ENCODE peak calls at places on chromosome 6, in eight cellular contexts. Y is breast epithelium, F is lower lobe of right lung, B is psoas muscle, O is mucosa of descending colon, D is SK-N-SH, E is A673, G is mammary epithelial cell. V is an unnamed sample.
A peak's percentile ranks its signal among the peaks of the same experiment; 100 is the strongest.

GRCh38 chr6:104325341-104326172 is 534.2 kb downstream of the HACE1 start:
- DNase-seq in Y (no peak), F (no peak), B (no peak), O (no peak), D (peak; percentile 39), E (peak; percentile 69), G (peak; percentile 4), V (no peak)

GRCh38 chr6:141141870-141142269 is 990.9 kb upstream of the GJE1 start:
- DNase-seq in Y (no peak), F (no peak), B (no peak), O (no peak), D (no peak), E (no peak), G (no peak), V (no peak)

GRCh38 chr6:16623029-16623653 is 138.1 kb downstream of the ATXN1 start:
- DNase-seq in Y (no peak), F (no peak), B (no peak), O (no peak), D (no peak), E (no peak), G (no peak), V (no peak)

GRCh38 chr6:113651120-113651519 is 206.0 kb upstream of the MARCKS start:
- DNase-seq in Y (no peak), F (no peak), B (no peak), O (no peak), D (peak; percentile 16), E (no peak), G (no peak), V (no peak)

GRCh38 chr6:74551896-74552295 is 654.0 kb downstream of the COL12A1 start:
- DNase-seq in Y (no peak), F (no peak), B (no peak), O (no peak), D (no peak), E (no peak), G (no peak), V (no peak)

GRCh38 chr6:41430875-41431274 is 95.5 kb downstream of the NCR2 start:
- DNase-seq in Y (no peak), F (peak; percentile 6), B (peak; percentile 68), O (no peak), D (no peak), E (no peak), G (peak; percentile 72), V (peak; percentile 67)

GRCh38 chr6:131781717-131782116 is 26.1 kb upstream of the ENPP1 start:
- DNase-seq in Y (no peak), F (no peak), B (no peak), O (no peak), D (no peak), E (no peak), G (no peak), V (no peak)

GRCh38 chr6:134174790-134175531 is 122.5 kb upstream of the SLC2A12 start:
- DNase-seq in Y (peak; percentile 85), F (peak; percentile 96), B (peak; percentile 97), O (peak; percentile 95), D (peak; percentile 90), E (peak; percentile 93), G (peak; percentile 90), V (peak; percentile 75)

GRCh38 chr6:105798057-105798456 is 288.1 kb upstream of the PRDM1 start:
- DNase-seq in Y (no peak), F (no peak), B (no peak), O (no peak), D (no peak), E (peak; percentile 33), G (no peak), V (peak; percentile 63)

GRCh38 chr6:166456360-166457156 is 73.8 kb upstream of the MPC1 start:
- DNase-seq in Y (no peak), F (no peak), B (no peak), O (no peak), D (no peak), E (peak; percentile 43), G (no peak), V (peak; percentile 61)

GRCh38 chr6:579339-579738 is 77.6 kb downstream of the HUS1B start:
- DNase-seq in Y (no peak), F (no peak), B (no peak), O (no peak), D (peak; percentile 69), E (peak; percentile 45), G (no peak), V (no peak)

GRCh38 chr6:148972481-148972880 is 225.7 kb downstream of the UST start:
- DNase-seq in Y (peak; percentile 32), F (peak; percentile 55), B (peak; percentile 80), O (peak; percentile 85), D (no peak), E (peak; percentile 10), G (peak; percentile 64), V (no peak)

DNA sequence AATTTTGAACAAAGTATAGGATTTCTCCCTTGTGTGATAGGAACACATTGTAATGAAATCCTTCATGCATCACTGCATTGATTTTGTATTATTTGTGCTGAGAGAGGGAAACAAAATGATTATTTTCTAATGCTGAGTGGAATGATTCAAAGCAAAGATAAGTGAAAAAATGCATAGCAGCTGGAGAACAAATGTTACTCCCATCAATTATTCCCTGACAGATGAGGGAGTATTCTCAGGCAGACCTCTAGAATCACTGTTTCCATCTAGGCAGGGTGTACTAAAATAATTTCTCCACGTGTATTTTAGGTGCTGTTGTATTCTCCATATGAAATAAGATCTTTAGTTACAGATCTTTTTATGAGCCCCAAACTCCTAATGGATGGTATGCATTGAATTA is 39.4 kb downstream of the RNF217 start:
- DNase-seq in Y (no peak), F (no peak), B (no peak), O (no peak), D (no peak), E (peak; percentile 42), G (no peak), V (no peak)
- H3K4me3 ChIP-seq in Y (no peak overlapping the region), F (no peak overlapping the region), B (peak overlapping the region; percentile 54), O (no peak overlapping the region), D (no peak overlapping the region), E (peak overlapping the region; percentile 25), G (no peak overlapping the region), V (peak overlapping the region; percentile 52)

GRCh38 chr6:68874747-68875146 is 239.7 kb downstream of the ADGRB3 start:
- DNase-seq in Y (no peak), F (no peak), B (no peak), O (no peak), D (no peak), E (peak; percentile 61), G (no peak), V (no peak)

GRCh38 chr6:68873236-68873635 is 238.2 kb downstream of the ADGRB3 start:
- DNase-seq in Y (no peak), F (no peak), B (no peak), O (no peak), D (peak; percentile 69), E (no peak), G (no peak), V (no peak)

GRCh38 chr6:68880050-68880449 is 245.0 kb downstream of the ADGRB3 start:
- DNase-seq in Y (no peak), F (no peak), B (no peak), O (no peak), D (peak; percentile 61), E (peak; percentile 45), G (no peak), V (no peak)

GRCh38 chr6:68875403-68875802 is 240.3 kb downstream of the ADGRB3 start:
- DNase-seq in Y (no peak), F (no peak), B (no peak), O (no peak), D (no peak), E (no peak), G (no peak), V (no peak)

DNA sequence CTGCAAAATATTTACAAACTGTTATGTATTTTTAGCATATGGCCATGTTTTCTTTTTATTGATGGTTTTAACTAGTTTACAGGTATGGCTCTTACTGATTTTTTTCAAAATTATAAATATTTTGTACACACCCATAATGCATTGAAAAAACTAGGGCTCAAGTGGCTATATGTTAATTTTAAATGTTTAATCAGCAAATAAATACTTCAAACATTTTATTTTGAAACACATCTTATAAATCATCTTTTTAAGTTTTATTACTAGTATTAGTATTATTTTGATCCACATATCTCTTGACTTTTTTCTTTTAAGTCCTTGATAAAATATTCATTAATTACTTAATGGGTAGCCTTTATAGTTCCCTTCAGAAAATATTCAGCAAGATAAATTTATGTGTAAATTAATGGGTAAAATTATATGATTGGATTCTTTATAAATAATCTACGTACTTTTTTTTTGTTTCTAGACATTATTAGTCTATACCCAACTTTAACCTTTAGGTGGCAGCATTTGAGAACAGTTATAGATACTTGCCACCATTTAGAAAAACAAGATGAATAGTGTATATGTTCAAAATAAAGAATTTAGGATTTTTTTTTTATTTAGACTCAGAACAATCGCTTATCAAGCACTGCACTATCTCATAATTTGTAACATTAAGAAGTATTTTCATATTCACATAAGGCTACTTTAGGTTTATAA is 241.9 kb downstream of the ADGRB3 start:
- DNase-seq in Y (no peak), F (no peak), B (no peak), O (no peak), D (no peak), E (peak; percentile 61), G (no peak), V (no peak)
- TF ChIP-seq CTCF in Y (no peak), F (peak; percentile 38), B (peak; percentile 36), O (no peak), D (peak; percentile 73), E (peak; percentile 59), G (no peak), V (peak; percentile 34)

DNA sequence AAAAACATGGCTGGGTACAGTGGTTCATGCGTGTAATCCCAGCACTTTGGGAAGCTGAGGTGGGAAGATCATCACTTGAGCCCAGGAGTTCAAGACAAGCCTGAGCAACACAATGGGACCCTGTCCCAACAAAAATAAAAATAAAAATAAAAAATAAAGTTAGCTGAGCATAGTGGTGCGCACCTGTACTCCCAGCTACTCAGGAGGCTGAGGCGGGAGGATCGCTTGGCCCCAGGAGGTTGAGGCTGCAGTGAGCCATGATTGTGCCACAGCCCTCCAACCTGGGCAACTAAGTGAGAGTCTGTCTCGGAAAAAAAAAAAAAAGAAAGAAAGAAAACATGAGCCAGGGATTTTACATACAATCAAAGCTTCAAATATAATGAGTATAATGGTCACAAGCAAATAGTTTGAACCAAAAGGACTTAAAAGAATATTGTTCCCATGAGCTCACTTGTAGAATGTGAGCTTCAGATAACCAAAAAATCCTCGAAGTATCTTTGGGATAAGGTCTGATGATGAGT is 31.1 kb downstream of the RANBP9 start:
- DNase-seq in Y (no peak), F (no peak), B (no peak), O (no peak), D (no peak), E (no peak), G (no peak), V (no peak)
- H3K9me3 ChIP-seq in Y (no peaks in the 10 kb centered on the region), F (peaks cover 11% of the 10 kb centered on the region), B (peaks cover 12% of the 10 kb centered on the region), O (peaks cover 13% of the 10 kb centered on the region), D (peaks cover 12% of the 10 kb centered on the region), E (peaks cover 20% of the 10 kb centered on the region), G (no peaks in the 10 kb centered on the region), V (peaks cover 18% of the 10 kb centered on the region)

DNA sequence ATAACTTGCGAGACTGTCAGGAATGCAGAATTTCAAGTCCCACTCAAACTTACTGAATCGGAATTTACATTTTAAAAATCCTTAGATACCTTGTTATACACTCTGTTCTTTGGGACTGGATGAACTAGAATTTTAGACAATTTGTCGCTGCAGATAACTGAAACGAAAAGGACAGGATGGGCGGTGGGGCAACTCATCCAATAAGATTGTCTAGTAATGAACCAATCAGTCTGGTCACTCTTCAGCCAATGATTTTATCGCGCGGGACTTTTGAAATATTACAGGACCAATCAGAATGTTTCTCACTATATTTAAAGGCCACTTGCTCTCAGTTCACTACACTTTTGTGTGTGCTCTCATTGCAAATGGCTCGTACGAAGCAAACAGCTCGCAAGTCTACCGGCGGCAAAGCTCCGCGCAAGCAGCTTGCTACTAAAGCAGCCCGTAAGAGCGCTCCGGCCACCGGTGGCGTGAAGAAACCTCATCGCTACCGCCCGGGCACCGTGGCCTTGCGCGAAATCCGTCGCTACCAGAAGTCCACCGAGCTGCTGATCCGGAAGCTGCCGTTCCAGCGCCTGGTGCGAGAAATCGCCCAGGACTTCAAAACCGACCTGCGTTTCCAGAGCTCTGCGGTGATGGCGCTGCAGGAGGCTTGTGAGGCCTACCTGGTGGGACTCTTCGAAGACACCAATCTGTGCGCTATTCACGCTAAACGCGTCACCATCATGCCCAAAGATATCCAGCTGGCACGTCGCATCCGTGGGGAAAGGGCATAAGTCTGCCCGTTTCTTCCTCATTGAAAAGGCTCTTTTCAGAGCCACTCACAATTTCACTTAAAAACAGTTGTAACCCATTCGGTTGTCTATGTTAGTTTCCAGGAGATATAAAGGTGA is 41.9 kb upstream of the HFE start:
- DNase-seq in Y (peak; percentile 86), F (peak; percentile 69), B (peak; percentile 65), O (peak; percentile 81), D (peak; percentile 77), E (peak; percentile 93), G (peak; percentile 93), V (peak; percentile 55)
- H3K4me3 ChIP-seq in Y (peak overlapping the region; percentile 46), F (peak overlapping the region; percentile 55), B (peak overlapping the region; percentile 61), O (peak overlapping the region; percentile 6), D (peak overlapping the region; percentile 60), E (peak overlapping the region; percentile 42), G (peak overlapping the region; percentile 37), V (peak overlapping the region; percentile 75)

V was measured in ascending aorta.